ENCODE peak calls at places on chromosomes 11 and 22, in ten cellular contexts. F, W, R, L, Z, X, S, K, O and C are unnamed samples.
A peak's percentile ranks its signal among the peaks of the same experiment; 100 is the strongest.

GRCh38 chr11:9150944-9151343 is 59.5 kb upstream of the SCUBE2 start:
- DNase-seq in F (no peak), W (no peak), R (no peak), L (no peak), Z (no peak), X (no peak), S (peak; percentile 44), K (peak; percentile 39), O (no peak), C (no peak)

GRCh38 chr11:105609832-105610781 is at the start of gene GRIA4:
- DNase-seq in F (no peak), W (peak; percentile 27), R (no peak), L (no peak), Z (peak; percentile 14), X (peak; percentile 56), S (peak; percentile 29), K (peak; percentile 74), O (no peak), C (no peak)

GRCh38 chr11:118172356-118172755 is 4.1 kb downstream of the SCN2B start:
- DNase-seq in F (no peak), W (no peak), R (no peak), L (no peak), Z (no peak), X (no peak), S (no peak), K (no peak), O (no peak), C (no peak)

GRCh38 chr11:44071157-44071556 is 5.1 kb downstream of the ACCS start:
- DNase-seq in F (no peak), W (no peak), R (no peak), L (no peak), Z (no peak), X (no peak), S (no peak), K (no peak), O (no peak), C (no peak)

GRCh38 chr11:121688860-121689614 is 236.3 kb upstream of the SORL1-AS1 start:
- DNase-seq in F (peak; percentile 24), W (no peak), R (no peak), L (no peak), Z (no peak), X (no peak), S (no peak), K (no peak), O (no peak), C (no peak)

GRCh38 chr22:19713228-19713627 is 1.1 kb upstream of the SEPTIN5 start:
- DNase-seq in F (no peak), W (no peak), R (no peak), L (no peak), Z (no peak), X (peak; percentile 39), S (no peak), K (no peak), O (no peak), C (no peak)

GRCh38 chr22:37329239-37330140 is 47.2 kb downstream of the CYTH4 start:
- DNase-seq in F (no peak), W (no peak), R (no peak), L (no peak), Z (no peak), X (no peak), S (no peak), K (peak; percentile 31), O (no peak), C (no peak)

GRCh38 chr22:46866591-46866990 is 104.1 kb downstream of the TBC1D22A start:
- DNase-seq in F (no peak), W (no peak), R (no peak), L (no peak), Z (no peak), X (no peak), S (no peak), K (peak; percentile 92), O (no peak), C (no peak)

GRCh38 chr11:128738942-128739341 is 45.1 kb downstream of the FLI1 start:
- DNase-seq in F (no peak), W (no peak), R (no peak), L (no peak), Z (no peak), X (no peak), S (no peak), K (no peak), O (no peak), C (no peak)

GRCh38 chr11:69702769-69703510 is 882 bp downstream of the FGF19 start:
- DNase-seq in F (no peak), W (no peak), R (no peak), L (no peak), Z (no peak), X (no peak), S (no peak), K (no peak), O (no peak), C (no peak)

GRCh38 chr11:128180446-128181089 is 406.8 kb downstream of the ETS1 start:
- DNase-seq in F (no peak), W (no peak), R (no peak), L (no peak), Z (no peak), X (no peak), S (peak; percentile 93), K (peak; percentile 92), O (peak; percentile 28), C (no peak)

GRCh38 chr11:45322891-45323597 is 36.9 kb upstream of the SYT13 start:
- DNase-seq in F (no peak), W (no peak), R (no peak), L (peak; percentile 87), Z (no peak), X (no peak), S (no peak), K (no peak), O (no peak), C (no peak)

GRCh38 chr22:28031383-28031922 is 112.4 kb upstream of the PITPNB start:
- DNase-seq in F (no peak), W (no peak), R (no peak), L (peak; percentile 79), Z (no peak), X (no peak), S (no peak), K (no peak), O (no peak), C (no peak)

GRCh38 chr11:1854949-1855885 is 2.3 kb downstream of the LSP1 start:
- DNase-seq in F (no peak), W (no peak), R (no peak), L (no peak), Z (no peak), X (no peak), S (no peak), K (no peak), O (no peak), C (no peak)

GRCh38 chr11:72493426-72494108 is 59.2 kb upstream of the CLPB start:
- DNase-seq in F (no peak), W (no peak), R (no peak), L (no peak), Z (no peak), X (no peak), S (no peak), K (no peak), O (no peak), C (no peak)

GRCh38 chr11:2130881-2131352 is 8.3 kb downstream of the IGF2 start:
- DNase-seq in F (no peak), W (no peak), R (no peak), L (no peak), Z (no peak), X (peak; percentile 42), S (no peak), K (no peak), O (no peak), C (no peak)

GRCh38 chr22:28105396-28105795 is 186.3 kb upstream of the PITPNB start:
- DNase-seq in F (no peak), W (no peak), R (no peak), L (no peak), Z (no peak), X (no peak), S (no peak), K (no peak), O (no peak), C (no peak)

GRCh38 chr11:84430661-84431060 is 1144.5 kb upstream of the CCDC90B start:
- DNase-seq in F (no peak), W (no peak), R (no peak), L (no peak), Z (no peak), X (no peak), S (no peak), K (no peak), O (no peak), C (no peak)

GRCh38 chr11:65720237-65720934 is at the start of gene RNASEH2C:
- DNase-seq in F (peak; percentile 82), W (peak; percentile 86), R (peak; percentile 86), L (no peak), Z (peak; percentile 60), X (peak; percentile 92), S (peak; percentile 85), K (peak; percentile 80), O (peak; percentile 89), C (peak; percentile 78)
- TF ChIP-seq POLR2A in F (peak; percentile 60), W (no peak), R (peak; percentile 77), L (peak; percentile 52), Z (peak; percentile 78), X (peak; percentile 90), S (peak; percentile 76), K (peak; percentile 55), O (peak; percentile 95), C (peak; percentile 86)

DNA sequence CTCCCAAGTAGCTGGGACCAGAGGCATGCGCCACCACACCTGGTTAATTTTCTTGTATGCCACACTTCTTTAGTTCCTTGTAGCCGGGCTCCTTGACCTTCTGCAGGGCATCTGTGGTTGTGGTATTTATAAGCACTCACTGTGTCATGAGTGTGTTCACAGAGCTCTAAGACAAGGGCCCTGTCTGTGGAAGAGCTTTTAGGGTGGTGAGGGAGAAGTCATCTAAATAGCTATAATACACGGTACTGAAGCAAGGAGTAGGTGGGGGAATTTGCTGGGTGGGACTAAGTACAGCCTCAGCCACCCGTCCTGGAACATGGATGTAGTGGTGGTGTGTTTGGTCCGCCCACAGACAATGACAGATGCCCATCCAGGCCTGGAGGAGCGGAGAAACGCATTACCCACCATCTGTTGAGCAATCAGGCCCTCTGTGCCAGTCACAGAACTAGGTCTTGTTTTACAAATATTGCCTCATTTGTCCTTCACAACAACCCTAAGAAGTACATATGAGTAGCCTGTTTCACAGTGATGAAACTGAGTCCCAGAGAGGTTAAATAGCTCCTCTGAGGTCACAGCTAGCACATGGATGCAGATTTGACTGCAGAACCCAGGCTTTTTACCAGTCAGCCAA is 10.1 kb downstream of the ACO2 start:
- DNase-seq in F (no peak), W (no peak), R (no peak), L (no peak), Z (peak; percentile 21), X (no peak), S (no peak), K (peak; percentile 59), O (no peak), C (no peak)
- H3K4me1 ChIP-seq in F (peaks cover 37% of the 10 kb centered on the region), W (peaks cover 90% of the 10 kb centered on the region), R (peaks cover 33% of the 10 kb centered on the region), L (peaks cover 53% of the 10 kb centered on the region), Z (peaks cover 58% of the 10 kb centered on the region), X (peaks cover 60% of the 10 kb centered on the region), S (no peaks in the 10 kb centered on the region), K (peaks cover 37% of the 10 kb centered on the region), O (no peaks in the 10 kb centered on the region), C (peaks cover 20% of the 10 kb centered on the region)

GRCh38 chr11:64064374-64065140 is 28.8 kb downstream of the FLRT1 start:
- DNase-seq in F (no peak), W (no peak), R (no peak), L (no peak), Z (no peak), X (no peak), S (no peak), K (no peak), O (no peak), C (no peak)
- TF ChIP-seq POLR2A in F (no peak), W (no peak), R (no peak), L (no peak), Z (no peak), X (no peak), S (no peak), K (no peak), O (no peak), C (no peak)

GRCh38 chr22:23215294-23216204 is 35.2 kb downstream of the BCR start:
- DNase-seq in F (peak; percentile 57), W (peak; percentile 66), R (no peak), L (no peak), Z (no peak), X (no peak), S (peak; percentile 99), K (peak; percentile 64), O (no peak), C (peak; percentile 53)
- H3K4me1 ChIP-seq in F (peaks cover 77% of the 10 kb centered on the region), W (peaks cover 90% of the 10 kb centered on the region), R (peaks cover 38% of the 10 kb centered on the region), L (peaks cover 60% of the 10 kb centered on the region), Z (peaks cover 36% of the 10 kb centered on the region), X (peaks cover 85% of the 10 kb centered on the region), S (peaks cover 84% of the 10 kb centered on the region), K (peaks cover 41% of the 10 kb centered on the region), O (peaks cover 13% of the 10 kb centered on the region), C (peaks cover 13% of the 10 kb centered on the region)